ENCODE peak calls at places on chromosome 15, in four cellular contexts. N is hippocampal formation; D is stimulated activated CD8-positive, alpha-beta memory T cell treated with anti-CD3 and anti-CD28 coated beads, Interleukin-15, amount 100 ng/mL, for 24 hours; M is left ventricle myocardium superior. F is an unnamed sample.

GRCh38 chr15:30023798-30024295 is 58.9 kb upstream of the GOLGA8J start:
- DNase-seq in N (no peak), M (no peak), D (no peak), F (no peak)

GRCh38 chr15:70164156-70164900 is 66.6 kb upstream of the TLE3 start:
- DNase-seq in N (no peak), D (no peak), M (no peak), F (no peak)

GRCh38 chr15:74350295-74351275 is 16.9 kb downstream of the CYP11A1 start:
- DNase-seq in M (no peak), D (no peak), N (no peak), F (no peak)

GRCh38 chr15:98649621-98649995 is 1.3 kb downstream of the IGF1R start:
- DNase-seq in D (peak; percentile 12), M (peak; percentile 69), N (no peak), F (peak; percentile 50)

GRCh38 chr15:92205255-92205739 is 188.4 kb upstream of the ST8SIA2 start:
- DNase-seq in M (peak; percentile 26), N (no peak), D (no peak), F (no peak)

GRCh38 chr15:61404567-61404966 is 175.5 kb upstream of the RORA start:
- DNase-seq in N (no peak), M (no peak), D (no peak), F (peak; percentile 61)

GRCh38 chr15:63283126-63283525 is 5.7 kb downstream of the APH1B start:
- DNase-seq in D (no peak), M (peak; percentile 56), N (no peak), F (no peak)

GRCh38 chr15:68256675-68257450 is 20.7 kb upstream of the FEM1B start:
- DNase-seq in M (peak; percentile 93), D (peak; percentile 7), N (peak; percentile 87), F (peak; percentile 89)

GRCh38 chr15:89335289-89336041 is 841 bp upstream of the POLG start:
- DNase-seq in N (no peak), D (no peak), M (no peak), F (no peak)

GRCh38 chr15:68635142-68635541 is 56.3 kb downstream of the CORO2B start:
- DNase-seq in D (no peak), N (peak; percentile 67), M (peak; percentile 64), F (no peak)

GRCh38 chr15:70077436-70077835 is 20.3 kb downstream of the TLE3 start:
- DNase-seq in M (peak; percentile 65), N (peak; percentile 14), D (no peak), F (no peak)

GRCh38 chr15:34892963-34893591 is 76.5 kb downstream of the AQR start:
- DNase-seq in N (no peak), M (no peak), D (no peak), F (peak; percentile 1)

GRCh38 chr15:67064607-67065530 is 533 bp upstream of the SMAD3 start:
- DNase-seq in M (peak; percentile 78), D (no peak), N (no peak), F (no peak)

GRCh38 chr15:71747128-71748083 is 62.9 kb upstream of the NR2E3 start:
- DNase-seq in M (no peak), D (no peak), N (no peak), F (peak; percentile 96)

GRCh38 chr15:51060058-51060598 is 34.6 kb downstream of the TNFAIP8L3 start:
- DNase-seq in N (no peak), D (no peak), M (no peak), F (no peak)

GRCh38 chr15:56244237-56244810 is 645 bp upstream of the RFX7 start:
- DNase-seq in M (peak; percentile 36), D (peak; percentile 6), N (peak; percentile 65), F (peak; percentile 81)

GRCh38 chr15:94174399-94174802 is 57.0 kb upstream of the MCTP2 start:
- DNase-seq in N (no peak), D (no peak), M (no peak), F (peak; percentile 80)

GRCh38 chr15:52094811-52095584 is 17.6 kb downstream of the BCL2L10 start:
- DNase-seq in N (no peak), D (no peak), M (no peak), F (no peak)

GRCh38 chr15:75059607-75060006 is 36.2 kb downstream of the PPCDC start:
- DNase-seq in D (no peak), M (no peak), N (no peak), F (no peak)

GRCh38 chr15:74817370-74817737 is 4.7 kb downstream of the LMAN1L start:
- DNase-seq in D (no peak), M (peak; percentile 77), N (no peak), F (peak; percentile 79)

GRCh38 chr15:48424076-48424475 is 92.8 kb downstream of the DUT start:
- DNase-seq in N (no peak), D (no peak), M (no peak), F (peak; percentile 18)

GRCh38 chr15:88655103-88655553 is 16.3 kb downstream of the ISG20 start:
- DNase-seq in D (no peak), M (no peak), N (no peak), F (no peak)

GRCh38 chr15:42632100-42632675 is 56.8 kb downstream of the STARD9 start:
- DNase-seq in N (no peak), D (no peak), M (no peak), F (no peak)

GRCh38 chr15:75036269-75036668 is 12.9 kb downstream of the PPCDC start:
- DNase-seq in D (no peak), M (no peak), N (no peak), F (peak; percentile 81)

GRCh38 chr15:91555307-91555706 is 298.2 kb upstream of the SLCO3A1 start:
- DNase-seq in D (no peak), N (no peak), M (no peak), F (peak; percentile 2)

GRCh38 chr15:69074011-69074842 is 59.7 kb downstream of the NOX5 start:
- DNase-seq in D (no peak), M (peak; percentile 72), N (no peak), F (peak; percentile 77)

GRCh38 chr15:63380828-63381282 is 791 bp downstream of the CA12 start:
- DNase-seq in M (no peak), N (no peak), D (no peak), F (peak; percentile 54)

GRCh38 chr15:62928996-62929350 is 113.6 kb upstream of the TPM1 start:
- DNase-seq in D (no peak), M (no peak), N (no peak), F (peak; percentile 88)

GRCh38 chr15:71049706-71050422 is 65.4 kb upstream of the THSD4 start:
- DNase-seq in N (no peak), D (no peak), M (no peak), F (no peak)

GRCh38 chr15:89673162-89673506 is 6.0 kb downstream of the PLIN1 start:
- DNase-seq in M (no peak), N (no peak), D (no peak), F (no peak)

GRCh38 chr15:57500256-57500655 is 91.4 kb upstream of the MYZAP start:
- DNase-seq in M (no peak), N (no peak), D (no peak), F (peak; percentile 31)

GRCh38 chr15:90512281-90512680 is 17.4 kb upstream of the CRTC3 start:
- DNase-seq in N (no peak), D (no peak), M (no peak), F (no peak)

GRCh38 chr15:50993598-50993997 is 85.1 kb downstream of the AP4E1 start:
- DNase-seq in M (no peak), D (no peak), N (no peak), F (peak; percentile 17)

GRCh38 chr15:92614791-92615785 is 40.5 kb downstream of the FAM174B start:
- DNase-seq in D (no peak), M (no peak), N (no peak), F (no peak)

GRCh38 chr15:95932141-95932540 is 398.4 kb upstream of the NR2F2 start:
- DNase-seq in D (no peak), M (no peak), N (no peak), F (no peak)

GRCh38 chr15:48861813-48862431 is 16.0 kb upstream of the EID1 start:
- DNase-seq in N (no peak), D (no peak), M (no peak), F (peak; percentile 66)

GRCh38 chr15:41734079-41734478 is 40.2 kb upstream of the MAPKBP1 start:
- DNase-seq in N (no peak), M (no peak), D (no peak), F (no peak)

GRCh38 chr15:90083954-90084607 is 18.2 kb downstream of the IDH2 start:
- DNase-seq in N (no peak), M (no peak), D (no peak), F (no peak)

GRCh38 chr15:42577514-42578031 is 2.2 kb downstream of the STARD9 start:
- DNase-seq in D (no peak), M (no peak), N (no peak), F (no peak)